ENCODE peak calls at places on chromosomes 7 and 10, in nine cellular contexts. T is stimulated activated naive CD8-positive, alpha-beta T cell treated with anti-CD3 and anti-CD28 coated beads, Interleukin-15, amount 100 ng/mL, for 72 hours; O is cardiac fibroblast; Q is T-helper 9 cell; J is H1; I is endothelial cell; U is left colon; P is activated CD4-positive, CD25-positive, alpha-beta regulatory T cell; Y is BE2C. S is an unnamed sample.

GRCh38 chr7:116180302-116180701 is 30.0 kb upstream of the TES start:
- DNase-seq in T (peak; percentile 16), O (peak; percentile 79), Q (no peak), J (no peak), I (peak; percentile 20), U (no peak), P (no peak), Y (no peak), S (no peak)

GRCh38 chr10:97427571-97428179 is 1.7 kb downstream of the PGAM1 start:
- DNase-seq in T (no peak), O (peak; percentile 33), Q (no peak), J (peak; percentile 65), I (peak; percentile 65), U (peak; percentile 88), P (no peak), Y (no peak), S (no peak)

GRCh38 chr10:48459270-48460147 is 145.4 kb downstream of the ARHGAP22 start:
- DNase-seq in T (no peak), O (no peak), Q (no peak), J (no peak), I (no peak), U (no peak), P (no peak), Y (no peak), S (no peak)

GRCh38 chr10:117675516-117675915 is 133.0 kb downstream of the EMX2 start:
- DNase-seq in T (no peak), O (no peak), Q (no peak), J (no peak), I (no peak), U (no peak), P (no peak), Y (no peak), S (no peak)

GRCh38 chr10:70648427-70648826 is 23.9 kb upstream of the ADAMTS14 start:
- DNase-seq in T (no peak), O (no peak), Q (no peak), J (no peak), I (no peak), U (no peak), P (no peak), Y (no peak), S (no peak)

GRCh38 chr7:131747625-131748024 is 191.2 kb upstream of the PODXL start:
- DNase-seq in T (no peak), O (no peak), Q (no peak), J (no peak), I (no peak), U (no peak), P (no peak), Y (no peak), S (no peak)

GRCh38 chr10:125091891-125092290 is 68.5 kb downstream of the CTBP2 start:
- DNase-seq in T (no peak), O (peak; percentile 60), Q (no peak), J (no peak), I (no peak), U (no peak), P (no peak), Y (no peak), S (no peak)

GRCh38 chr10:98510412-98510995 is 63.8 kb upstream of the HPS1 start:
- DNase-seq in T (no peak), O (no peak), Q (no peak), J (no peak), I (no peak), U (no peak), P (no peak), Y (no peak), S (no peak)